ENCODE peak calls at places on chromosomes 5 and 9, in six cellular contexts. E is lower lobe of right lung, Z is PC-9, F is mesendoderm, I is OCI-LY7, K is aorta. Y is an unnamed sample.

GRCh38 chr5:40746703-40747102 is 9.1 kb downstream of the TTC33 start:
- DNase-seq in Z (no peak), F (no peak), K (no peak), I (no peak), E (no peak), Y (no peak)

GRCh38 chr5:10633271-10634049 is 69.6 kb downstream of the ANKRD33B start:
- DNase-seq in I (peak; percentile 45), F (no peak), K (no peak), Z (no peak), E (no peak), Y (no peak)

GRCh38 chr5:131067596-131067995 is 97.5 kb downstream of the HINT1 start:
- DNase-seq in Z (no peak), E (no peak), F (no peak), I (no peak), K (no peak), Y (no peak)

GRCh38 chr5:111262815-111263214 is 38.6 kb downstream of the CAMK4 start:
- DNase-seq in K (no peak), F (no peak), E (no peak), I (no peak), Z (no peak), Y (no peak)

GRCh38 chr5:95734916-95735315 is 3.8 kb downstream of the RHOBTB3 start:
- DNase-seq in I (no peak), E (no peak), Z (no peak), F (no peak), K (no peak), Y (no peak)

GRCh38 chr5:33316773-33317172 is 124.0 kb upstream of the TARS1 start:
- DNase-seq in E (no peak), F (no peak), Z (no peak), K (no peak), I (no peak), Y (no peak)

GRCh38 chr5:27083763-27084420 is 45.5 kb upstream of the CDH9 start:
- DNase-seq in K (no peak), E (no peak), Z (no peak), I (no peak), F (peak; percentile 42), Y (no peak)

GRCh38 chr9:79489241-79490000 is 82.3 kb upstream of the TLE4 start:
- DNase-seq in K (no peak), E (no peak), I (no peak), F (peak; percentile 53), Z (no peak), Y (no peak)

GRCh38 chr5:82183828-82184227 is 94.3 kb downstream of the RPS23 start:
- DNase-seq in Z (no peak), I (no peak), K (no peak), E (no peak), F (no peak), Y (no peak)

GRCh38 chr9:112582863-112583262 is 96.2 kb downstream of the KIAA1958 start:
- DNase-seq in I (no peak), Z (no peak), F (peak; percentile 30), K (no peak), E (no peak), Y (no peak)

GRCh38 chr5:67338416-67338815 is 141.8 kb upstream of the CD180 start:
- DNase-seq in Z (no peak), E (no peak), K (no peak), F (no peak), I (no peak), Y (no peak)

GRCh38 chr5:53766683-53767082 is 206.2 kb downstream of the NDUFS4 start:
- DNase-seq in K (no peak), Z (no peak), I (no peak), E (no peak), F (no peak), Y (no peak)

GRCh38 chr9:112894699-112895098 is 4.0 kb upstream of the SLC46A2 start:
- DNase-seq in F (no peak), E (no peak), K (no peak), I (no peak), Z (no peak), Y (no peak)

GRCh38 chr9:136088939-136089696 is 6.0 kb downstream of the NACC2 start:
- DNase-seq in Z (no peak), K (peak; percentile 46), E (peak; percentile 67), I (no peak), F (no peak), Y (no peak)

GRCh38 chr9:127816362-127816725 is 13.7 kb downstream of the FPGS start:
- DNase-seq in Z (no peak), K (no peak), E (no peak), F (no peak), I (no peak), Y (no peak)

GRCh38 chr5:159310492-159310891 is 19.8 kb downstream of the IL12B start:
- DNase-seq in E (peak; percentile 78), Z (peak; percentile 42), I (no peak), F (peak; percentile 53), K (no peak), Y (no peak)

GRCh38 chr5:179344301-179345178 is 721 bp downstream of the ADAMTS2 start:
- DNase-seq in E (peak; percentile 32), K (peak; percentile 60), F (peak; percentile 34), I (no peak), Z (no peak), Y (no peak)

GRCh38 chr5:54673523-54674225 is 156.1 kb downstream of the SNX18 start:
- DNase-seq in I (peak; percentile 14), F (no peak), K (peak; percentile 86), Z (no peak), E (peak; percentile 84), Y (no peak)

GRCh38 chr5:142293486-142293885 is 31.3 kb downstream of the SPRY4 start:
- DNase-seq in K (no peak), I (no peak), E (no peak), Z (no peak), F (peak; percentile 12), Y (no peak)

GRCh38 chr9:96376926-96377874 is 6.3 kb downstream of the SLC35D2 start:
- DNase-seq in Z (peak; percentile 46), K (no peak), E (peak; percentile 53), F (peak; percentile 54), I (no peak), Y (no peak)
- H3K27ac ChIP-seq in Z (peak overlapping the region; percentile 42), K (no peak overlapping the region), E (no peak overlapping the region), F (no peak overlapping the region), I (no peak overlapping the region), Y (peak overlapping the region; percentile 34)

GRCh38 chr9:84669008-84669292 is 579 bp upstream of the NTRK2 start:
- DNase-seq in I (no peak), Z (no peak), F (no peak), K (no peak), E (no peak), Y (no peak)
- H3K4me3 ChIP-seq in I (no peak overlapping the region), Z (no peak overlapping the region), F (no peak overlapping the region), K (no peak overlapping the region), E (peak overlapping the region; percentile 57), Y (peak overlapping the region; percentile 21)

GRCh38 chr5:151151263-151151660 is 6.3 kb downstream of the ANXA6 start:
- DNase-seq in Z (no peak), I (no peak), E (no peak), K (no peak), F (no peak), Y (no peak)

GRCh38 chr5:151148583-151148982 is 9.0 kb downstream of the ANXA6 start:
- DNase-seq in Z (no peak), K (no peak), F (no peak), I (no peak), E (no peak), Y (no peak)

GRCh38 chr5:151151793-151152192 is 5.8 kb downstream of the ANXA6 start:
- DNase-seq in I (no peak), F (no peak), Z (no peak), E (peak; percentile 71), K (peak; percentile 82), Y (no peak)

GRCh38 chr5:151153300-151153699 is 4.3 kb downstream of the ANXA6 start:
- DNase-seq in I (no peak), Z (no peak), K (no peak), F (peak; percentile 66), E (no peak), Y (no peak)

GRCh38 chr5:151150484-151151262 is 6.9 kb downstream of the ANXA6 start:
- DNase-seq in E (peak; percentile 53), F (no peak), I (peak; percentile 81), Z (no peak), K (peak; percentile 67), Y (no peak)
- H3K4me1 ChIP-seq in E (peaks cover 80% of the 10 kb centered on the region), F (peaks cover 19% of the 10 kb centered on the region), I (peaks cover 79% of the 10 kb centered on the region), Z (no peaks in the 10 kb centered on the region), K (peaks cover 4% of the 10 kb centered on the region), Y (peaks cover 5% of the 10 kb centered on the region)

DNA sequence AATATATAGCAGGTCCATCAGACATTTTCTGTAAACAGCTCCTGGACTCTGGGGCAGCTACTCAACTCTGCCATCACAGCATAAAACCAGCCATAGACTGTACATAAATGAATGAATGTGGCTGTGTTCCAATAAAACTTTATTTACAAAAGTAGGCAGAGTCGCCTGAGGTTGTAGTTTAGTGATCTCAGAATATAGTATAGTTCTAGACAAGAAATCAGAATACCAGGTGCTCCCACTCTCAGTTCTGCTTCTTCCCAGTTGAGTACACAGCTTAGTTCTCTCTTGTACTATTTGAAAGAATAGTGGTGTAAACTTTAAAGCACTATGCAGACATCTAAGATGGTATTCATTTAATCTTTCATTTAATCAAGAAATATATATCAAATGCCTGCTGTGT is 37.2 kb downstream of the TNFSF8 start:
- DNase-seq in Z (no peak), F (no peak), E (no peak), K (no peak), I (peak; percentile 89), Y (no peak)
- H3K27ac ChIP-seq in Z (peak overlapping the region; percentile 88), F (no peak overlapping the region), E (no peak overlapping the region), K (no peak overlapping the region), I (peak overlapping the region; percentile 93), Y (peak overlapping the region; percentile 90)

DNA sequence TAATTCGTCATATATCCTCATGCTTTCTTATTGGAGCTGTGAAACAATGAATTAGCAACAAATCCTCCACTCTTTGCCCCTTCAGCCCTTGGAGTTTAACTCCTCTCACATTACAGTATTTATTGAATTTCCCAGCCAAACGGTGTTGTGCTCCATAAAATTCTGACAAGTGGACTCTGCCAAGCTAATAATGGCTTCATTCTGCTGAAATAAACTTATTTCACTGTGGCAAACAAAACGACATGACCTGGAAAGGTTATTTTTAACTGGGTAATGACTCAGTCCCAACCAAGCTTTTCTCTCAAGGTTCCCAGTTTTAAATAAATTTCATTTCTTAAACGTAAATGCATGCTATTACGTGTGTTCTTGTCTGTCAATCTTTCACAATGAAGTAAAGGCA is 984.4 kb upstream of the DMAC1 start:
- DNase-seq in Z (no peak), I (no peak), E (no peak), F (no peak), K (no peak), Y (no peak)
- H3K4me3 ChIP-seq in Z (no peak overlapping the region), I (no peak overlapping the region), E (no peak overlapping the region), F (no peak overlapping the region), K (peak overlapping the region; percentile 64), Y (no peak overlapping the region)

DNA sequence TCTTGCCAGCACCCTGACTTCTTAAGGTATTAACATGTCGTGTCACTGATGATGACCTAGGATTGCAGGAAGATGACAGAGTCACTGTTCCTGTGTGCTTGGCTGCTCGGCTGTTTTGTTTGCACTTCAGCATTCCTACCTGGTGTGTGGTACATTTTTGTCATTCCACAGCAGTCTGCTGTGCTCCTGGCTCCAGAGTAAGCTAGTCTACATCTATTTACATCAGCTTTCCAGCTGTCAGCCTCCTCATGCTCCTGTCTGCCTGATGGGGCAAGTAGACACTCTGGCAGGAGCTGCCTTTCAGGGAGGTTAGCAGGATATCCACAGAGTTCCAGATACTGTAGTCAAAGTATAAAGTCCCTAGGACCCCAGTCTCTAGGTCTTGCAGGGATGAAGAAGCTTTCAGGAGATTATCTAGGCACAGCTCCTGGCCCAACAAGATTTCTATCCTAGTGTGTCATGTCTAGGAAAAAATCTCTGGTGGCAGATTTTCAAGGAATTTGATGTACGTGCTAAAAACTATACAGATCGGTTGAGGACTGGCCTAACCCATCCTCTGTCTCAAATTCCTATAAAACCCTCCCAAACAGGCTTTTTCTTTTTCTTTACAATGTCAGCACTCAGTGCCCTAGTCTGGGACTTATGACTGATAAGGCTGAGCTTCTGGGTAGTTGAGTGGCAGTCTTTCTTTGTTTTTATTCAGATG is 28.5 kb downstream of the RUSC2 start:
- DNase-seq in F (peak; percentile 99), I (no peak), Z (peak; percentile 73), E (no peak), K (no peak), Y (peak; percentile 83)
- H3K4me1 ChIP-seq in F (peaks cover 28% of the 10 kb centered on the region), I (no peaks in the 10 kb centered on the region), Z (peaks cover 76% of the 10 kb centered on the region), E (peaks cover 71% of the 10 kb centered on the region), K (peaks cover 49% of the 10 kb centered on the region), Y (peaks cover 73% of the 10 kb centered on the region)

Y was measured in RWPE2.